ENCODE peak calls at places on chromosomes 11 and 22, in seven cellular contexts. J is A549, T is GM12878, Q is HCT116, E is H1, V is K562, X is HepG2. F is an unnamed sample.
A peak's percentile ranks its signal among the peaks of the same experiment; 100 is the strongest.

GRCh38 chr22:50691521-50691920 is 18.9 kb downstream of the SHANK3 start:
- DNase-seq in X (peak; percentile 33), J (peak; percentile 42), T (peak; percentile 13), Q (peak; percentile 29), V (no peak), E (no peak), F (peak; percentile 44)

GRCh38 chr11:119643212-119643877 is 85.7 kb downstream of the NECTIN1 start:
- DNase-seq in T (no peak), Q (no peak), J (no peak), V (no peak), X (no peak), E (no peak), F (no peak)

GRCh38 chr22:46057206-46057605 is 80.2 kb upstream of the WNT7B start:
- DNase-seq in X (no peak), Q (no peak), J (no peak), V (no peak), E (no peak), T (no peak), F (no peak)

GRCh38 chr11:12723410-12724297 is 49.4 kb downstream of the TEAD1 start:
- DNase-seq in X (peak; percentile 73), T (no peak), V (no peak), Q (peak; percentile 79), E (no peak), J (peak; percentile 82), F (peak; percentile 45)

GRCh38 chr11:24896118-24896835 is 399.4 kb downstream of the LUZP2 start:
- DNase-seq in E (no peak), V (no peak), J (no peak), Q (no peak), X (no peak), T (no peak), F (no peak)

GRCh38 chr22:31347251-31348008 is 1.3 kb upstream of the PATZ1 start:
- DNase-seq in V (no peak), J (peak; percentile 71), E (no peak), Q (peak; percentile 50), T (no peak), X (peak; percentile 64), F (peak; percentile 62)

GRCh38 chr11:18105086-18105801 is 638 bp downstream of the SAAL1 start:
- DNase-seq in T (no peak), E (no peak), X (no peak), J (peak; percentile 6), V (no peak), Q (no peak), F (no peak)

GRCh38 chr11:67416416-67417335 is 1.2 kb downstream of the CARNS1 start:
- DNase-seq in Q (no peak), X (peak; percentile 64), T (no peak), V (no peak), J (peak; percentile 78), E (no peak), F (no peak)

GRCh38 chr11:1640076-1640946 is 10.7 kb downstream of the KRTAP5-5 start:
- DNase-seq in T (no peak), E (peak; percentile 58), J (peak; percentile 50), V (peak; percentile 66), X (peak; percentile 24), Q (no peak), F (no peak)

GRCh38 chr22:37244114-37244921 is at the start of gene RAC2:
- DNase-seq in V (peak; percentile 77), J (no peak), T (no peak), Q (peak; percentile 51), X (no peak), E (no peak), F (peak; percentile 57)

GRCh38 chr22:41405588-41405987 is 23.8 kb downstream of the TEF start:
- DNase-seq in J (no peak), V (no peak), Q (no peak), T (no peak), X (no peak), E (no peak), F (no peak)

GRCh38 chr11:103988595-103988969 is 47.9 kb upstream of the DDI1 start:
- DNase-seq in V (no peak), X (no peak), T (no peak), Q (no peak), E (no peak), J (no peak), F (peak; percentile 85)

GRCh38 chr11:118619444-118620205 is 12.2 kb downstream of the PHLDB1 start:
- DNase-seq in T (no peak), J (peak; percentile 53), X (no peak), V (no peak), E (no peak), Q (no peak), F (peak; percentile 98)

GRCh38 chr11:132186699-132187098 is 816.3 kb downstream of the NTM start:
- DNase-seq in V (no peak), E (no peak), J (no peak), X (no peak), T (no peak), Q (no peak), F (no peak)

GRCh38 chr11:122778148-122778547 is 60.2 kb upstream of the CRTAM start:
- DNase-seq in J (no peak), Q (no peak), E (no peak), V (no peak), T (no peak), X (no peak), F (peak; percentile 65)

GRCh38 chr22:22616636-22617035 is 27.8 kb upstream of the GGTLC2 start:
- DNase-seq in Q (no peak), X (no peak), V (peak; percentile 40), E (no peak), T (peak; percentile 61), J (peak; percentile 40), F (no peak)

GRCh38 chr11:126716456-126717083 is 284.0 kb downstream of the KIRREL3 start:
- DNase-seq in E (no peak), J (peak; percentile 40), X (peak; percentile 3), V (peak; percentile 46), T (no peak), Q (peak; percentile 26), F (peak; percentile 43)

GRCh38 chr11:33633251-33634003 is 67.2 kb downstream of the C11orf91 start:
- DNase-seq in E (peak; percentile 17), Q (peak; percentile 98), V (no peak), T (no peak), X (peak; percentile 82), J (peak; percentile 94), F (peak; percentile 72)

GRCh38 chr11:68968306-68969255 is 12.2 kb downstream of the MRGPRD start:
- DNase-seq in E (no peak), T (no peak), Q (no peak), X (no peak), J (no peak), V (no peak), F (no peak)

GRCh38 chr11:119318240-119319135 is 1.6 kb upstream of the MCAM start:
- DNase-seq in E (no peak), Q (no peak), V (peak; percentile 81), X (peak; percentile 52), T (peak; percentile 70), J (no peak), F (peak; percentile 81)

GRCh38 chr11:61429346-61429690 is 457 bp downstream of the CPSF7 start:
- DNase-seq in T (no peak), J (peak; percentile 76), E (peak; percentile 2), Q (peak; percentile 15), X (peak; percentile 66), V (peak; percentile 86), F (peak; percentile 44)

GRCh38 chr11:33733978-33734377 is 2.2 kb downstream of the CD59 start:
- DNase-seq in E (no peak), X (no peak), Q (no peak), T (no peak), V (no peak), J (no peak), F (no peak)

GRCh38 chr11:118939948-118940598 is 14.3 kb upstream of the BCL9L start:
- DNase-seq in T (no peak), Q (no peak), J (no peak), V (peak; percentile 46), X (no peak), E (no peak), F (no peak)

GRCh38 chr11:66336234-66337102 is at the start of gene RIN1:
- DNase-seq in E (no peak), X (peak; percentile 89), Q (peak; percentile 82), T (peak; percentile 83), J (peak; percentile 86), V (peak; percentile 85), F (peak; percentile 99)

GRCh38 chr22:30837531-30837930 is 131.0 kb downstream of the MORC2 start:
- DNase-seq in J (no peak), X (no peak), V (no peak), T (no peak), E (no peak), Q (no peak), F (no peak)

GRCh38 chr11:130634186-130634585 is 185.7 kb downstream of the ADAMTS15 start:
- DNase-seq in X (no peak), Q (no peak), E (no peak), J (no peak), T (no peak), V (no peak), F (no peak)

DNA sequence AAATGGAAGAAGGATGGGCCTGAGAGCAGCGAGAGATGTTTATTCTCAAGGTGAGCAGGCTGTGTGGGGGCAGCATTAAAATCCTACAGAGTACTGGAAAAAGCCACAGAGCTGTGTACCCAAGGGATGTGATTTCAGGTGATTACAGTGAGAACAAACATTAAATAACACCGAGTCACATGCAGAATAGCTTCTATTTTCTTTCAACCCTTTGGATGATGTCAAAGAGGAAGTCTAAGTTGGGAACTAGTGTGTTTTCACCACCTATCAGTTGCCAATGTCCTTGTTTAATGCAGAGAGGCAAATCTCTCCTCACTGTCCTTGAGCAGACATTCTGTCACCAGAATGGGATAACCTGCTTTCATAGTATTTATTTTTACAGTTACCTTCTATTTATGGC is 379.6 kb upstream of the NARS2 start:
- DNase-seq in J (no peak), X (no peak), V (no peak), T (no peak), E (no peak), Q (no peak), F (no peak)
- H3K4me2 ChIP-seq in J (no peak overlapping the region), X (no peak overlapping the region), V (no peak overlapping the region), T (no peak overlapping the region), E (no peak overlapping the region), Q (no peak overlapping the region), F (no peak overlapping the region)

DNA sequence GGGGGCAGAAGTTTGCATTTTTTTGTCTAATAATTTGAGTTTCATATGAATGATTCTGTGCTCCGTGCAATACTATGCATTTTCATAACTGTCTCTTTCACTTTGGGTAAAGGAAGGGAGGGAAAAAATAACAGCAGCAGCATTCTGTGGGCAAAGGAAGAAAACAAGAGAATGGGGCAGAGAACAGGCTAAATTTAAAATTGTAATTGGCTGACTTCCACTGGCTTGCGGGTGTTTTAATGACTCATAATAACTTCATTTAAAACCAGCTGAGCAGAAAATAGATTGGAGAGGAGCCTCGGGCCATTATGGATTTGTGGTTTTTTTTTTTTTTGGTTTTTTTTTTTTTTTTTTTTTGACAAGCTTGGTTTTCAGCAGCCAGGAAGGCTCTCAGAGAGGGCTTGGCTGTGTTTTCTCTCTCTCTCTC is 107.4 kb downstream of the ZBTB16 start:
- DNase-seq in T (no peak), X (no peak), V (no peak), E (no peak), Q (no peak), J (no peak), F (peak; percentile 63)
- TF ChIP-seq RAD21 in T (no peak), X (no peak), V (no peak), E (no peak), Q (no peak), J (no peak), F (no peak)

GRCh38 chr11:64305691-64306562 is 603 bp downstream of the ESRRA start:
- DNase-seq in X (peak; percentile 77), J (peak; percentile 82), Q (peak; percentile 39), E (no peak), V (peak; percentile 73), T (no peak), F (peak; percentile 27)
- TF ChIP-seq POLR2A in X (no peak), J (peak; percentile 61), Q (peak; percentile 85), E (peak; percentile 37), V (peak; percentile 78), T (peak; percentile 82), F (no peak)

GRCh38 chr22:39236321-39237275 is 8.2 kb downstream of the PDGFB start:
- DNase-seq in V (peak; percentile 63), T (peak; percentile 67), Q (no peak), J (no peak), X (no peak), E (no peak), F (no peak)
- H3K4me2 ChIP-seq in V (peak overlapping the region; percentile 51), T (peak overlapping the region; percentile 45), Q (peak overlapping the region; percentile 37), J (no peak overlapping the region), X (no peak overlapping the region), E (no peak overlapping the region), F (no peak overlapping the region)

F was measured in IMR-90.